ENCODE peak calls at places on chromosomes 4 and X, in four cellular contexts. S is CD8-positive, alpha-beta T cell; W is stomach; F is A673. X is an unnamed sample.

GRCh38 chr4:154367659-154368058 is 123.9 kb downstream of the DCHS2 start:
- DNase-seq in S (no peak), W (no peak), F (no peak), X (no peak)

GRCh38 chr4:44019721-44020120 is 428.9 kb downstream of the KCTD8 start:
- DNase-seq in S (no peak), W (no peak), F (no peak), X (no peak)

GRCh38 chrX:155949098-155949497 is 48.4 kb upstream of the IL9R start:
- DNase-seq in S (no peak), W (no peak), F (no peak), X (no peak)

GRCh38 chrX:12770440-12770839 is 20.8 kb upstream of the PRPS2 start:
- DNase-seq in S (no peak), W (no peak), F (peak; percentile 43), X (no peak)

GRCh38 chr4:169571435-169571834 is 40.9 kb downstream of the NEK1 start:
- DNase-seq in S (no peak), W (no peak), F (no peak), X (no peak)

GRCh38 chr4:76198411-76199237 is 15.0 kb downstream of the SCARB2 start:
- DNase-seq in S (no peak), W (peak; percentile 54), F (peak; percentile 36), X (peak; percentile 76)

GRCh38 chrX:129524250-129524850 is 1.1 kb upstream of the SMARCA1 start:
- DNase-seq in S (no peak), W (no peak), F (no peak), X (no peak)

GRCh38 chr4:86446996-86447395 is 87.1 kb upstream of the MAPK10 start:
- DNase-seq in S (no peak), W (no peak), F (no peak), X (no peak)

GRCh38 chr4:143514432-143514831 is 930 bp downstream of the SMARCA5 start:
- DNase-seq in S (no peak), W (peak; percentile 34), F (peak; percentile 52), X (peak; percentile 55)

GRCh38 chr4:45442466-45442865 is 681.4 kb downstream of the GABRG1 start:
- DNase-seq in S (no peak), W (no peak), F (peak; percentile 42), X (no peak)

DNA sequence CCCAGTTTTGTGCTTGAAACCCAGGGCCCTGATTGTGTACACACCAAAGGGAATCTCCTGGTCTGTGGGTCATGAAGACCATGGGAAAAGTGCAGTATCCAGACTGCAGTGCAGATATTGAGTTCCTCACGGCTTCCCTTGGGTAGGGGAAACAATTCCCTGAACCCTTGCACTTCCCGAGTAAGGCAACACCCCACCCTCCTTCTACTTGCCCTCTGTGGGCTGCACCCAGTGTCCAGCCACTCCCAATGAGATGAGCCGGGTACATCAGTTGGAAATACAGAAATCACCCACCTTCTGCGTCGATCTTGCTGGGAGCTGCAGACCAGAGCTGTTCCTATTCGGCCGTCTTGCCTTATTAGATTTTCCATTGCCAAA is 134.2 kb downstream of the FNIP2 start:
- DNase-seq in S (no peak), W (no peak), F (no peak), X (no peak)
- H3K4me3 ChIP-seq in S (no peak overlapping the region), W (no peak overlapping the region), F (no peak overlapping the region), X (no peak overlapping the region)

DNA sequence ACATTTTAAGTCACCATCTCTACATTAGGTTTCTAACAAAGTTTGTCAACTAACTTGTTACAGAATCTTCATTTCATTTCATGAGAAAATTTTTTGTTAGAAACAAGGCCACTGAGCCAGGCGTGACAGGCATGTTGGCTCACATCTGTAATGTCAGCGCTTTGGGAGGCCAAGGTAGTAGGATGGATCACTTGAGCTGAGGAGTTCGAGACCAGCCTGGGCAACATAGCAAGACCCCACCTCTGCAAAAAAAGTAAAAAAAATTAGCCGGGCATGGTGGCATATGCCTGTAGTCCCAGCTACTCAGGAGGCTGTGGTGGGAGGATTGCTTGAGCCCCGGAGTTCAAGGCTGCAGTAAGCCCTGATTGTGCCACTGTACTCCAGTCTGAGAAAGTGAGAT is 32.3 kb downstream of the FAT1 start:
- DNase-seq in S (no peak), W (no peak), F (no peak), X (no peak)
- TF ChIP-seq CTCF in S (no peak), W (no peak), F (no peak), X (no peak)

GRCh38 chrX:119997570-119997969 is 54.0 kb upstream of the NKAP start:
- DNase-seq in S (no peak), W (no peak), F (no peak), X (no peak)
- H3K4me3 ChIP-seq in S (no peak overlapping the region), W (no peak overlapping the region), F (no peak overlapping the region), X (no peak overlapping the region)

GRCh38 chr4:67327245-67327860 is 217.9 kb downstream of the CENPC start:
- DNase-seq in S (peak; percentile 15), W (peak; percentile 57), F (peak; percentile 67), X (no peak)
- TF ChIP-seq CTCF in S (peak; percentile 76), W (no peak), F (peak; percentile 66), X (peak; percentile 84)

GRCh38 chr4:1200425-1201035 is 28.1 kb upstream of the SPON2 start:
- DNase-seq in S (no peak), W (peak; percentile 51), F (peak; percentile 36), X (peak; percentile 75)
- H3K4me3 ChIP-seq in S (peak overlapping the region; percentile 90), W (peak overlapping the region; percentile 41), F (no peak overlapping the region), X (peak overlapping the region; percentile 7)

DNA sequence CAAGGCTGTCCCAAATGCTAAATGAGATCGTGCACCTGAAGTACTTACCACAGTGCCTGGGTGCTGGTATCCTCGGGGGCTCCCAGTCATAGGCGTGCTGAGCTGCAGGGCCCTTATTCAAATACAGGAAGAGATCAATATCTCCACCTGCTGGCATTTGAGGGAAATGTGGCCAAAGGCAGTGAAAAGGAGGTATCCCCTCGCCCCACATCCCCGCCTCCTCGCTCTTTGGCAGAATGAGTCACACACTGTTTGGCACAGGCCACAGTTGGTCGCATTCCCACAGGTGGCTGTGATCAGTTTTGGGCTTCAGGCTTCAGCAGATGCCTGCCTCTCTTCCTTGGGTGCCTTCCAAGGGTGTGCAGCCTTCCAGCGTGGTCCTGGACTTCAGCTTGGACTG is 28.4 kb downstream of the ZNF185 start:
- DNase-seq in S (peak; percentile 16), W (peak; percentile 37), F (peak; percentile 86), X (no peak)
- TF ChIP-seq CTCF in S (peak; percentile 20), W (no peak), F (peak; percentile 63), X (peak; percentile 14)

DNA sequence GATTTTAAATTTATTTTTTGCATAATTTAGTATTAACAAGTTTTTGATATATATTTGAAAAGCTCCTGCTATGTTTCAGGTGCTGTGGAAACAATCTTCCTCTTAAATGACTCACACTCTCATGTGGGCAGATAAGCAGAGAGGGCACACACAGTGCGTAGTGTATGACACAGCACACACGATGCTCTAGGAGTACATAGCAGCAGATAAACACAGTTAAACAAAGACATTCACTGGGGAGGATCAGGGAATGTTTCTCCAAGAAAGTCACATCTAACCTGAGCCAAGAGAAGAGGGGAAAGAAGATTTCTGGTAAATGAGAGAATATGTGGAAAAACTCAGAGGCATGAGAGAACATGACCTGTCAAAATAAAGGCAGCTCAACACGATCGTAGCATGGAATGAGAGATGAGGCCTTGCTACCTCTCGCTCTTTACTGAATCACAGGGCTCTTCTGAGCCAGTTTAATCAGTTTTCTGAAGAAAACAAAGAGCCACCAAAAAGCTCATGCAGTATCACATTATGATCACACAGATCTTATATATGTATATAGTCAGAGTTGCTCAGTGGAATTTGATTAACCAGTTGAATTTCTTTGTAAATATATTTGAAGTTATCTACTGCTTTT is 251.0 kb downstream of the ANK2 start:
- DNase-seq in S (no peak), W (no peak), F (no peak), X (peak; percentile 52)
- H3K4me3 ChIP-seq in S (no peak overlapping the region), W (no peak overlapping the region), F (no peak overlapping the region), X (no peak overlapping the region)

X was measured in heart left ventricle.